ENCODE peak calls at places on chromosomes 6 and 20, in six cellular contexts. One of them, this sample, is unnamed.

GRCh38 chr6:70685494-70686180 is 18.0 kb downstream of the SMAP1 start:
- DNase-seq in H1: no peak
- DNase-seq in mammary epithelial cell: no peak
- DNase-seq in dorsolateral prefrontal cortex: no peak
- DNase-seq in foreskin keratinocyte: no peak
- DNase-seq in sigmoid colon: no peak
- DNase-seq in this sample: no peak

GRCh38 chr6:25499851-25500250 is 152.2 kb upstream of the SCGN start:
- DNase-seq in H1: no peak
- DNase-seq in mammary epithelial cell: peak
- DNase-seq in dorsolateral prefrontal cortex: no peak
- DNase-seq in foreskin keratinocyte: peak
- DNase-seq in sigmoid colon: no peak
- DNase-seq in this sample: no peak

GRCh38 chr6:130215526-130215925 is 7.2 kb downstream of the SAMD3 start:
- DNase-seq in H1: no peak
- DNase-seq in mammary epithelial cell: no peak
- DNase-seq in dorsolateral prefrontal cortex: no peak
- DNase-seq in foreskin keratinocyte: no peak
- DNase-seq in sigmoid colon: no peak
- DNase-seq in this sample: no peak

GRCh38 chr6:169618526-169619490 is 83.0 kb downstream of the WDR27 start:
- DNase-seq in H1: no peak
- DNase-seq in mammary epithelial cell: peak
- DNase-seq in dorsolateral prefrontal cortex: no peak
- DNase-seq in foreskin keratinocyte: peak
- DNase-seq in sigmoid colon: no peak
- DNase-seq in this sample: no peak

GRCh38 chr20:47013606-47014005 is 119.0 kb downstream of the EYA2 start:
- DNase-seq in H1: no peak
- DNase-seq in mammary epithelial cell: no peak
- DNase-seq in dorsolateral prefrontal cortex: no peak
- DNase-seq in foreskin keratinocyte: no peak
- DNase-seq in sigmoid colon: no peak
- DNase-seq in this sample: no peak

GRCh38 chr6:90401933-90402830 is 105.5 kb upstream of the BACH2 start:
- DNase-seq in H1: no peak
- DNase-seq in mammary epithelial cell: no peak
- DNase-seq in dorsolateral prefrontal cortex: no peak
- DNase-seq in foreskin keratinocyte: no peak
- DNase-seq in sigmoid colon: no peak
- DNase-seq in this sample: peak

GRCh38 chr6:9921366-9921765 is 493.5 kb downstream of the TFAP2A start:
- DNase-seq in H1: no peak
- DNase-seq in mammary epithelial cell: no peak
- DNase-seq in dorsolateral prefrontal cortex: no peak
- DNase-seq in foreskin keratinocyte: no peak
- DNase-seq in sigmoid colon: no peak
- DNase-seq in this sample: no peak

GRCh38 chr20:33539129-33539528 is 49.2 kb downstream of the CBFA2T2 start:
- DNase-seq in H1: no peak
- DNase-seq in mammary epithelial cell: no peak
- DNase-seq in dorsolateral prefrontal cortex: no peak
- DNase-seq in foreskin keratinocyte: no peak
- DNase-seq in sigmoid colon: no peak
- DNase-seq in this sample: no peak

GRCh38 chr20:34268851-34269668 is 27.8 kb downstream of the ASIP start:
- DNase-seq in H1: peak
- DNase-seq in mammary epithelial cell: no peak
- DNase-seq in dorsolateral prefrontal cortex: peak
- DNase-seq in foreskin keratinocyte: peak
- DNase-seq in sigmoid colon: no peak
- DNase-seq in this sample: peak

GRCh38 chr20:3262566-3262965 is 23.6 kb upstream of the SLC4A11 start:
- DNase-seq in H1: no peak
- DNase-seq in mammary epithelial cell: no peak
- DNase-seq in dorsolateral prefrontal cortex: no peak
- DNase-seq in foreskin keratinocyte: no peak
- DNase-seq in sigmoid colon: no peak
- DNase-seq in this sample: no peak

GRCh38 chr6:168107191-168107940 is 28.4 kb upstream of the FRMD1 start:
- DNase-seq in H1: no peak
- DNase-seq in mammary epithelial cell: no peak
- DNase-seq in dorsolateral prefrontal cortex: no peak
- DNase-seq in foreskin keratinocyte: no peak
- DNase-seq in sigmoid colon: no peak
- DNase-seq in this sample: peak

GRCh38 chr20:9516658-9516987 is 2.2 kb downstream of the LAMP5 start:
- DNase-seq in H1: no peak
- DNase-seq in mammary epithelial cell: no peak
- DNase-seq in dorsolateral prefrontal cortex: no peak
- DNase-seq in foreskin keratinocyte: no peak
- DNase-seq in sigmoid colon: no peak
- DNase-seq in this sample: no peak

GRCh38 chr6:116945809-116946208 is 68.8 kb downstream of the RFX6 start:
- DNase-seq in H1: no peak
- DNase-seq in mammary epithelial cell: peak
- DNase-seq in dorsolateral prefrontal cortex: no peak
- DNase-seq in foreskin keratinocyte: peak
- DNase-seq in sigmoid colon: no peak
- DNase-seq in this sample: no peak

GRCh38 chr6:118725944-118726343 is 74.6 kb upstream of the CEP85L start:
- DNase-seq in H1: no peak
- DNase-seq in mammary epithelial cell: no peak
- DNase-seq in dorsolateral prefrontal cortex: no peak
- DNase-seq in foreskin keratinocyte: no peak
- DNase-seq in sigmoid colon: no peak
- DNase-seq in this sample: no peak

GRCh38 chr6:112040933-112041332 is 13.0 kb upstream of the CCN6 start:
- DNase-seq in H1: no peak
- DNase-seq in mammary epithelial cell: peak
- DNase-seq in dorsolateral prefrontal cortex: no peak
- DNase-seq in foreskin keratinocyte: no peak
- DNase-seq in sigmoid colon: no peak
- DNase-seq in this sample: no peak

GRCh38 chr20:22617160-22617559 is 32.8 kb upstream of the FOXA2 start:
- DNase-seq in H1: peak
- DNase-seq in mammary epithelial cell: peak
- DNase-seq in dorsolateral prefrontal cortex: no peak
- DNase-seq in foreskin keratinocyte: peak
- DNase-seq in sigmoid colon: no peak
- DNase-seq in this sample: no peak

GRCh38 chr6:163741743-163742363 is 327.3 kb downstream of the QKI start:
- DNase-seq in H1: no peak
- DNase-seq in mammary epithelial cell: no peak
- DNase-seq in dorsolateral prefrontal cortex: no peak
- DNase-seq in foreskin keratinocyte: no peak
- DNase-seq in sigmoid colon: no peak
- DNase-seq in this sample: no peak

GRCh38 chr6:106973018-106973840 is 1.3 kb downstream of the CD24 start:
- DNase-seq in H1: no peak
- DNase-seq in mammary epithelial cell: peak
- DNase-seq in dorsolateral prefrontal cortex: no peak
- DNase-seq in foreskin keratinocyte: peak
- DNase-seq in sigmoid colon: no peak
- DNase-seq in this sample: peak

GRCh38 chr6:56370591-56371198 is 123.3 kb upstream of the COL21A1 start:
- DNase-seq in H1: no peak
- DNase-seq in mammary epithelial cell: peak
- DNase-seq in dorsolateral prefrontal cortex: no peak
- DNase-seq in foreskin keratinocyte: peak
- DNase-seq in sigmoid colon: peak
- DNase-seq in this sample: no peak

GRCh38 chr6:117008618-117009017 is 131.6 kb downstream of the RFX6 start:
- DNase-seq in H1: no peak
- DNase-seq in mammary epithelial cell: no peak
- DNase-seq in dorsolateral prefrontal cortex: no peak
- DNase-seq in foreskin keratinocyte: no peak
- DNase-seq in sigmoid colon: no peak
- DNase-seq in this sample: no peak

GRCh38 chr20:63955281-63955845 is 853 bp downstream of the UCKL1 start:
- DNase-seq in H1: peak
- DNase-seq in mammary epithelial cell: no peak
- DNase-seq in dorsolateral prefrontal cortex: peak
- DNase-seq in foreskin keratinocyte: no peak
- DNase-seq in sigmoid colon: no peak
- DNase-seq in this sample: peak

GRCh38 chr20:31547017-31547675 is 32.9 kb downstream of the HM13 start:
- DNase-seq in H1: peak
- DNase-seq in mammary epithelial cell: peak
- DNase-seq in dorsolateral prefrontal cortex: peak
- DNase-seq in foreskin keratinocyte: peak
- DNase-seq in sigmoid colon: peak
- DNase-seq in this sample: peak

GRCh38 chr6:79384845-79385244 is 150.4 kb upstream of the HMGN3 start:
- DNase-seq in H1: no peak
- DNase-seq in mammary epithelial cell: no peak
- DNase-seq in dorsolateral prefrontal cortex: no peak
- DNase-seq in foreskin keratinocyte: no peak
- DNase-seq in sigmoid colon: no peak
- DNase-seq in this sample: no peak

GRCh38 chr20:17228624-17229061 is 1.8 kb downstream of the PCSK2 start:
- DNase-seq in H1: peak
- DNase-seq in mammary epithelial cell: no peak
- DNase-seq in dorsolateral prefrontal cortex: peak
- DNase-seq in foreskin keratinocyte: no peak
- DNase-seq in sigmoid colon: no peak
- DNase-seq in this sample: peak

GRCh38 chr6:104623052-104623690 is 236.5 kb downstream of the HACE1 start:
- DNase-seq in H1: no peak
- DNase-seq in mammary epithelial cell: no peak
- DNase-seq in dorsolateral prefrontal cortex: peak
- DNase-seq in foreskin keratinocyte: peak
- DNase-seq in sigmoid colon: no peak
- DNase-seq in this sample: no peak
- TF ChIP-seq CTCF in H1: peak
- TF ChIP-seq CTCF in mammary epithelial cell: peak
- TF ChIP-seq CTCF in dorsolateral prefrontal cortex: no peak
- TF ChIP-seq CTCF in foreskin keratinocyte: peak
- TF ChIP-seq CTCF in sigmoid colon: peak
- TF ChIP-seq CTCF in this sample: no peak

GRCh38 chr6:34346175-34347119 is 46.0 kb downstream of the NUDT3 start:
- DNase-seq in H1: no peak
- DNase-seq in mammary epithelial cell: no peak
- DNase-seq in dorsolateral prefrontal cortex: no peak
- DNase-seq in foreskin keratinocyte: no peak
- DNase-seq in sigmoid colon: no peak
- DNase-seq in this sample: no peak
- TF ChIP-seq CTCF in H1: no peak
- TF ChIP-seq CTCF in mammary epithelial cell: no peak
- TF ChIP-seq CTCF in dorsolateral prefrontal cortex: no peak
- TF ChIP-seq CTCF in foreskin keratinocyte: no peak
- TF ChIP-seq CTCF in sigmoid colon: no peak
- TF ChIP-seq CTCF in this sample: no peak

GRCh38 chr6:7624781-7625710 is 35.0 kb downstream of the SNRNP48 start:
- DNase-seq in H1: no peak
- DNase-seq in mammary epithelial cell: no peak
- DNase-seq in dorsolateral prefrontal cortex: no peak
- DNase-seq in foreskin keratinocyte: no peak
- DNase-seq in sigmoid colon: no peak
- DNase-seq in this sample: no peak
- TF ChIP-seq CTCF in H1: no peak
- TF ChIP-seq CTCF in mammary epithelial cell: peak
- TF ChIP-seq CTCF in dorsolateral prefrontal cortex: no peak
- TF ChIP-seq CTCF in foreskin keratinocyte: peak
- TF ChIP-seq CTCF in sigmoid colon: no peak
- TF ChIP-seq CTCF in this sample: no peak

GRCh38 chr20:23841693-23842092 is 15.2 kb upstream of the CST2 start:
- DNase-seq in H1: no peak
- DNase-seq in mammary epithelial cell: no peak
- DNase-seq in dorsolateral prefrontal cortex: no peak
- DNase-seq in foreskin keratinocyte: no peak
- DNase-seq in sigmoid colon: no peak
- DNase-seq in this sample: no peak

GRCh38 chr20:23832775-23833508 is 6.4 kb upstream of the CST2 start:
- DNase-seq in H1: no peak
- DNase-seq in mammary epithelial cell: peak
- DNase-seq in dorsolateral prefrontal cortex: no peak
- DNase-seq in foreskin keratinocyte: no peak
- DNase-seq in sigmoid colon: no peak
- DNase-seq in this sample: no peak

DNA sequence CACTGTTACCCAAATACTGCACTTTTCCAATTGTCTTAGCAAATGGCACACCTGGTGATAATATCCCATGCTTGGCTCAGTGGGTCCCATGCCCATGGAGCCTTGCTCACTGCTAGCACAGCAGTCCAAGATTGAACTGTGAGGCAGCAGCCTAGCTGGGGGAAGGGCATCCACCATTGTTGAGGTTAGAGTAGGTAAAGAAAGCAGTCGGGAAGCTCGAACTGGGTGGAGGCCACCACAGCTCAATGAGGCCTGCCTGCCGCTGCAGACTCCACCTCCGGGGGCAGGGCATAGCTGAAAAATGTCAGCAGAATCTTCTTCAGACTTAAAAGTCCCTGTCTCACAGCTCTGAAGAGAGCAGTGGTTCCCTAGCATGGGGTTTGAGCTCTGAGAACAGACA is 9.2 kb upstream of the CST2 start:
- DNase-seq in H1: no peak
- DNase-seq in mammary epithelial cell: no peak
- DNase-seq in dorsolateral prefrontal cortex: no peak
- DNase-seq in foreskin keratinocyte: no peak
- DNase-seq in sigmoid colon: no peak
- DNase-seq in this sample: no peak
- TF ChIP-seq CTCF in H1: no peak
- TF ChIP-seq CTCF in mammary epithelial cell: no peak
- TF ChIP-seq CTCF in dorsolateral prefrontal cortex: no peak
- TF ChIP-seq CTCF in foreskin keratinocyte: no peak
- TF ChIP-seq CTCF in sigmoid colon: no peak
- TF ChIP-seq CTCF in this sample: no peak

DNA sequence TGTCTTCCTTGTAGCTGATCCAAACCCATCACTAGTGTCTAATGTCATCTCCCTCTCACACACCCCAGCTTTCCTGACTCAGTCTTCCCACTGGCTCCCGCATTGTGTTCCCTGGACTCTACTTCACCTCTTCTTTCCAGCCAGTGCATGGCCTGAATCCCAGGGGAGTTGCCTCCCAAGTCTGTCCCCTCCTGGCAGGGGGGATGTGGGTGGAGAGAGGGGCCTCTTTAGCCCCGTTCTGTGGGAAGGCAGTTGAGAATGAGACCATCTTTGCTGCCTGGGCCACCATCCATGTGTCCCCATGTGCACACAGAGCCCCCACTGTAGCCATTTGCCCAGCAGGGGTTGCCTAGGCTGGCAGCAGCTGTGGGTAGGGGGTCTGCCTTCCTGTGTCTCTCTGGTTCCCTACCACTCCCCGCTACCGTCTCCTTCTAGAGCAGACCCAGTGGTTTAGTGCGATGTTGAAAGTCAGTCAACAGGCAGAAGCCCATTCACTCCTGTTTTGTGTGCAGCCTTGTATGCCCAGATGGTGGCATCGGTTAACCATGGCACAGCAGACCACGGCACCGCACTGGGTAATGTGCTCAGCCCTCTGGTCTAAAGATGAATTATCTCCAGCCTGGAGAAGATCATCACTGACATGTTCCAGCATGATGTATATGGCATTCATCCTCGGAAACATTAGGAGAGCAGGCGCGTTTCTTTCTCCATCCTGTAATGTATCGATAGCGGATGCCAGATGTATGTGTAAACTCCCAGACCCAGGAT is 178.8 kb upstream of the SNX9 start:
- DNase-seq in H1: no peak
- DNase-seq in mammary epithelial cell: peak
- DNase-seq in dorsolateral prefrontal cortex: peak
- DNase-seq in foreskin keratinocyte: peak
- DNase-seq in sigmoid colon: peak
- DNase-seq in this sample: no peak
- TF ChIP-seq CTCF in H1: peak
- TF ChIP-seq CTCF in mammary epithelial cell: peak
- TF ChIP-seq CTCF in dorsolateral prefrontal cortex: peak
- TF ChIP-seq CTCF in foreskin keratinocyte: peak
- TF ChIP-seq CTCF in sigmoid colon: no peak
- TF ChIP-seq CTCF in this sample: peak

This sample was measured in kidney.